ENCODE peak calls at places on chromosomes 16 and 17, in nine cellular contexts. C, L, J, W, A, S, N, D and O are unnamed samples.

GRCh38 chr17:17890773-17891759 is 54.3 kb upstream of the SREBF1 start:
- DNase-seq in N (no peak), L (peak; percentile 21), C (peak; percentile 77), A (no peak), S (peak; percentile 70), D (no peak), J (peak; percentile 76), W (peak; percentile 73), O (no peak)

GRCh38 chr17:39674702-39675389 is 6.6 kb downstream of the PNMT start:
- DNase-seq in A (no peak), J (no peak), W (peak; percentile 74), L (no peak), N (no peak), C (no peak), S (no peak), D (no peak), O (no peak)

GRCh38 chr16:27048316-27048715 is 18.4 kb upstream of the C16orf82 start:
- DNase-seq in N (no peak), C (no peak), A (no peak), J (no peak), S (no peak), D (no peak), L (no peak), W (no peak), O (no peak)

GRCh38 chr16:14150796-14151195 is 79.7 kb downstream of the MRTFB start:
- DNase-seq in L (no peak), D (no peak), A (no peak), W (no peak), J (no peak), S (no peak), C (no peak), N (no peak), O (no peak)

GRCh38 chr16:81625544-81626152 is 153.4 kb upstream of the PLCG2 start:
- DNase-seq in W (no peak), D (no peak), A (no peak), L (peak; percentile 62), N (no peak), S (peak; percentile 80), C (peak; percentile 56), J (peak; percentile 58), O (peak; percentile 86)

GRCh38 chr17:79340286-79340685 is 265.7 kb downstream of the ENGASE start:
- DNase-seq in D (no peak), J (no peak), L (no peak), W (no peak), C (no peak), N (no peak), S (no peak), A (no peak), O (no peak)

GRCh38 chr16:12788758-12789157 is 14.9 kb downstream of the CPPED1 start:
- DNase-seq in N (no peak), C (no peak), S (no peak), L (no peak), A (no peak), W (no peak), D (no peak), J (no peak), O (no peak)

GRCh38 chr16:50306287-50306686 is 39.9 kb downstream of the ADCY7 start:
- DNase-seq in W (no peak), S (no peak), J (no peak), N (no peak), D (no peak), A (no peak), C (no peak), L (no peak), O (peak; percentile 41)

GRCh38 chr16:8849411-8850011 is 19.3 kb downstream of the CARHSP1 start:
- DNase-seq in D (no peak), L (no peak), A (no peak), N (no peak), W (peak; percentile 54), S (no peak), J (no peak), C (no peak), O (no peak)

GRCh38 chr16:88264641-88265285 is 118.0 kb upstream of the ZNF469 start:
- DNase-seq in C (peak; percentile 85), J (peak; percentile 97), D (peak; percentile 94), W (peak; percentile 97), L (peak; percentile 94), S (peak; percentile 97), N (peak; percentile 97), A (peak; percentile 35), O (peak; percentile 99)

GRCh38 chr16:71803305-71803690 is 5.3 kb downstream of the AP1G1 start:
- DNase-seq in A (no peak), S (no peak), J (no peak), C (no peak), D (no peak), N (no peak), L (no peak), W (no peak), O (no peak)